ENCODE peak calls at places on chromosomes 12 and 14, in seven cellular contexts. X, J, C, T, B, F and H are unnamed samples.

GRCh38 chr12:108037960-108038359 is 91.1 kb upstream of the WSCD2 start:
- DNase-seq in C (no peak), T (no peak), X (no peak), J (no peak), B (no peak), F (no peak), H (no peak)

GRCh38 chr12:21615441-21615840 is 10.8 kb upstream of the GYS2 start:
- DNase-seq in J (no peak), B (no peak), C (no peak), T (peak; percentile 11), F (peak; percentile 6), X (no peak), H (peak; percentile 50)

GRCh38 chr12:122516544-122517361 is 10.0 kb downstream of the RSRC2 start:
- DNase-seq in J (no peak), F (no peak), T (no peak), B (no peak), C (no peak), X (no peak), H (no peak)

GRCh38 chr14:99531221-99532096 is 50.2 kb downstream of the CCNK start:
- DNase-seq in T (no peak), J (no peak), C (no peak), B (no peak), F (peak; percentile 75), X (no peak), H (no peak)

GRCh38 chr12:56213878-56214277 is 7.8 kb downstream of the RNF41 start:
- DNase-seq in T (no peak), C (no peak), B (no peak), X (no peak), F (no peak), J (no peak), H (no peak)

GRCh38 chr12:14384783-14385638 is 19.5 kb downstream of the ATF7IP start:
- DNase-seq in J (peak; percentile 48), C (peak; percentile 61), F (peak; percentile 96), T (peak; percentile 83), B (peak; percentile 35), X (no peak), H (peak; percentile 81)

GRCh38 chr14:22549304-22549962 is 39.6 kb downstream of the DAD1 start:
- DNase-seq in T (no peak), J (no peak), F (no peak), B (no peak), C (no peak), X (no peak), H (peak; percentile 59)

GRCh38 chr14:24051789-24052655 is at the start of gene CARMIL3:
- DNase-seq in X (peak; percentile 52), J (peak; percentile 50), B (no peak), T (peak; percentile 53), C (peak; percentile 67), F (peak; percentile 61), H (peak; percentile 55)

GRCh38 chr12:27119797-27120196 is 37.4 kb upstream of the C12orf71 start:
- DNase-seq in C (no peak), B (no peak), X (no peak), J (no peak), T (no peak), F (no peak), H (no peak)

GRCh38 chr12:51546102-51546501 is 44.9 kb upstream of the SCN8A start:
- DNase-seq in C (no peak), J (no peak), T (no peak), X (no peak), F (no peak), B (no peak), H (no peak)

GRCh38 chr12:76144253-76144564 is 59.7 kb upstream of the NAP1L1 start:
- DNase-seq in J (no peak), C (no peak), X (no peak), F (peak; percentile 79), B (no peak), T (peak; percentile 57), H (peak; percentile 43)

GRCh38 chr12:48002773-48003218 is 1.5 kb downstream of the COL2A1 start:
- DNase-seq in J (no peak), C (peak; percentile 46), T (no peak), X (no peak), B (no peak), F (peak; percentile 45), H (no peak)

GRCh38 chr12:92010853-92011701 is 134.6 kb downstream of the BTG1 start:
- DNase-seq in J (no peak), F (no peak), X (no peak), T (peak; percentile 37), B (no peak), C (no peak), H (no peak)

GRCh38 chr12:56151672-56152131 is 685 bp upstream of the MYL6B start:
- DNase-seq in C (peak; percentile 60), B (no peak), X (no peak), T (peak; percentile 68), J (peak; percentile 58), F (no peak), H (peak; percentile 64)

GRCh38 chr14:73740921-73741326 is 26.7 kb upstream of the PNMA1 start:
- DNase-seq in T (no peak), J (peak; percentile 75), B (peak; percentile 77), C (peak; percentile 95), F (peak; percentile 65), X (peak; percentile 78), H (no peak)

GRCh38 chr12:70272510-70272909 is 29.3 kb downstream of the CNOT2 start:
- DNase-seq in C (no peak), F (no peak), B (no peak), X (no peak), J (no peak), T (no peak), H (no peak)

GRCh38 chr12:3341594-3341993 is 149.4 kb upstream of the PRMT8 start:
- DNase-seq in F (no peak), T (no peak), B (no peak), X (no peak), J (no peak), C (no peak), H (no peak)

GRCh38 chr12:104422441-104422840 is 34.3 kb upstream of the CHST11 start:
- DNase-seq in T (no peak), C (no peak), B (no peak), J (no peak), X (no peak), F (no peak), H (no peak)

GRCh38 chr12:19036673-19037357 is 92.7 kb upstream of the PLEKHA5 start:
- DNase-seq in X (no peak), F (peak; percentile 65), J (no peak), T (no peak), C (no peak), B (no peak), H (no peak)

GRCh38 chr12:117900561-117900960 is 68.2 kb downstream of the KSR2 start:
- DNase-seq in J (no peak), F (no peak), T (no peak), B (no peak), C (no peak), X (no peak), H (no peak)

DNA sequence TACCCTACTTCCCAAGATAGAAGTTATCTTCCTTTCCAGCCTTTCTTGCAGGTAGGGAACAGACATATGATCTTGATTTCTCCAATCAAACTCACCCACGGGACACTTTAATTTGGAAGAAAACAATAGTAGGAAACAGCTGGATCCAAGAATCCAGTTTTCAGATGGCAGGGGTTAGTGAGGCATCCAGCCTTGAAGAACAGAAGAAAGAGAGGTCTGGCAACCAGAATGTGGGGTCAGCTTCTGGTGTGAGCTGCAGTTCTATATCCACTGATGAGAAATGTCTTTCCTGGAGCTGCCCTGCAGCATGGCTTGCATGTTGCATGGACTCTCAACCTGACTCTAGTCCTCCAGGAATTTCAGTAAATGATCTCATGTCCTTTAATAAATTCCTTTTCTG is 83.8 kb downstream of the TTC8 start:
- DNase-seq in B (no peak), T (no peak), J (no peak), F (no peak), X (no peak), C (no peak), H (no peak)
- H3K27ac ChIP-seq in B (no peak overlapping the region), T (no peak overlapping the region), J (no peak overlapping the region), F (no peak overlapping the region), X (no peak overlapping the region), C (no peak overlapping the region), H (no peak overlapping the region)

GRCh38 chr14:69666698-69667211 is 55.4 kb downstream of the SUSD6 start:
- DNase-seq in T (no peak), J (peak; percentile 54), C (no peak), B (no peak), X (no peak), F (peak; percentile 44), H (no peak)
- H3K4me1 ChIP-seq in T (peaks cover 21% of the 10 kb centered on the region), J (peaks cover 85% of the 10 kb centered on the region), C (peaks cover 9% of the 10 kb centered on the region), B (peaks cover 20% of the 10 kb centered on the region), X (peaks cover 98% of the 10 kb centered on the region), F (peaks cover 39% of the 10 kb centered on the region), H (peaks cover 95% of the 10 kb centered on the region)

GRCh38 chr12:131786331-131786730 is 41.9 kb upstream of the MMP17 start:
- DNase-seq in X (no peak), B (no peak), J (no peak), T (no peak), F (no peak), C (no peak), H (no peak)

GRCh38 chr12:131784909-131785762 is 43.1 kb upstream of the MMP17 start:
- DNase-seq in B (no peak), C (no peak), F (no peak), X (no peak), J (no peak), T (no peak), H (no peak)

GRCh38 chr12:131785763-131786330 is 42.3 kb upstream of the MMP17 start:
- DNase-seq in B (no peak), J (no peak), T (no peak), X (no peak), F (no peak), C (no peak), H (no peak)

GRCh38 chr12:131782061-131782460 is 46.1 kb upstream of the MMP17 start:
- DNase-seq in J (no peak), F (no peak), T (no peak), C (no peak), B (no peak), X (no peak), H (no peak)

DNA sequence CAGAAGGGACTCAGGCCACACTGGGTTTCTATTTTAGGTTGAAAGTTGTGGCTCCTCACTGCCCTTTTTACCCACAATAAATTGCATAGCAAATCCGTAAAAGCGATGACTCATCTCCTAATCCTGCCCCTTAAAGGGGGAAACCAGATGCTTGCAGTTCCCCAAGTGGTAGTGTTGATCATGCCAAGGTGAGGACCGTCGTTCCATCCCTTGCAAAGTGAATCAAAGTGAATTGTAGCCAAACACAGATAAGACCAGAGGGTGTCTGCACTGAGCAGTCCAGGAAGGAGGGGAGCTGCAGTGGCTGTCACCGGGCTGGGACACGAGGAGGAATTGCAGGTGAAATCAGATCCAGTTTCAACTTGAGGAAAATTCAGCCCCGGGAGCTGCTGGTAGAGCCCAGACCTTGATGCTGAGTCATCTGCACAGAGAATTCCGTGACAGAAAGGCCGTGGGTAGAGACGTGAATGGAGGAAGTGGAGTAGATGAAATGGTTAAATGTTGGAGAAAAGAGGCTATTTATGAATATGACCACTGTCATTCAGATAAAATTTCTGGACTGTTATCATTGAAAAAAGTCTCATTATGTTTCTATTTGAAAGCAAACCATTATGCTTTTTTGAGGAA is 44.2 kb upstream of the MMP17 start:
- DNase-seq in X (no peak), B (no peak), T (no peak), F (peak; percentile 68), J (peak; percentile 66), C (no peak), H (no peak)
- H3K36me3 ChIP-seq in X (peaks cover 86% of the 10 kb centered on the region), B (peaks cover 7% of the 10 kb centered on the region), T (peaks cover 11% of the 10 kb centered on the region), F (peaks cover 39% of the 10 kb centered on the region), J (no peaks in the 10 kb centered on the region), C (peaks cover 62% of the 10 kb centered on the region), H (peaks cover 32% of the 10 kb centered on the region)

DNA sequence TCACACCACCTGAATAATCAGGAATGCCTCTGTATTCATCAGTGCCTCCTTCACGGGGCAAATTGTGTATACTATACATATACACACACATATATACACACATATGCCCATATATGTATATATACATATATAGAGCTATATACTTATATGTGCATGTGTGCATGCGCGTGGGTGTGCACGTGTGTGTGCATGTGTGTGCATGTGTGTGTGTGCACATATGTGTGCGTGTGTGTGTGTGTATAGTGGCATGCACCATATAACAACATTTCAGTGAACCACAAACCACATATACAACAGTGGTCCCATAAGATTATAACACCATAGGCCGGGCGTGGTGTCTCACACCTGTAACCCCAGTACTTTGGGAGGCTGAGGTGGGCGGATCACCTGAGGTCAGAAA is 35.7 kb downstream of the CFL2 start:
- DNase-seq in J (no peak), C (no peak), X (no peak), T (no peak), B (no peak), F (no peak), H (no peak)
- H3K27ac ChIP-seq in J (no peak overlapping the region), C (no peak overlapping the region), X (no peak overlapping the region), T (no peak overlapping the region), B (no peak overlapping the region), F (no peak overlapping the region), H (no peak overlapping the region)